ENCODE peak calls at places on chromosomes 7 and 10, in seven cellular contexts. I is IMR-90, S is GM10248, Y is progenitor cell of endocrine pancreas, N is AG10803, V is neural progenitor cell, G is pancreas. Z is an unnamed sample.

GRCh38 chr7:104772405-104772821 is 241.6 kb upstream of the KMT2E start:
- DNase-seq in G (no peak), Y (no peak), I (no peak), V (peak), N (no peak), S (no peak), Z (no peak)

GRCh38 chr7:139915864-139916716 is 87.0 kb downstream of the TBXAS1 start:
- DNase-seq in G (peak), Y (no peak), V (no peak), S (peak), N (peak), I (peak), Z (peak)

GRCh38 chr10:90398551-90398950 is 459.3 kb downstream of the HTR7 start:
- DNase-seq in S (no peak), V (no peak), I (peak), Y (no peak), N (no peak), G (no peak), Z (no peak)

GRCh38 chr10:17644485-17644964 is 574 bp downstream of the STAM start:
- DNase-seq in I (peak), Y (no peak), G (peak), V (no peak), S (peak), N (peak), Z (no peak)

GRCh38 chr7:129423700-129424410 is 10.4 kb upstream of the STRIP2 start:
- DNase-seq in N (no peak), S (no peak), G (no peak), I (peak), Y (no peak), V (no peak), Z (no peak)

GRCh38 chr7:20114463-20114862 is 102.7 kb downstream of the MACC1 start:
- DNase-seq in I (no peak), G (no peak), Y (no peak), N (peak), V (peak), S (peak), Z (peak)

GRCh38 chr10:33136781-33137180 is 178.8 kb upstream of the ITGB1 start:
- DNase-seq in V (no peak), I (peak), G (no peak), N (peak), S (no peak), Y (no peak), Z (no peak)

GRCh38 chr7:21617916-21618390 is 75.1 kb downstream of the DNAH11 start:
- DNase-seq in V (no peak), G (peak), I (peak), N (peak), Y (no peak), S (no peak), Z (no peak)

GRCh38 chr7:150663802-150664494 is 21.6 kb upstream of the GIMAP2 start:
- DNase-seq in G (no peak), Y (no peak), I (no peak), V (no peak), N (no peak), S (no peak), Z (no peak)

GRCh38 chr7:158861936-158862704 is 5.8 kb downstream of the DYNC2I1 start:
- DNase-seq in Y (no peak), I (no peak), G (no peak), V (no peak), N (no peak), S (no peak), Z (no peak)
- TF ChIP-seq CTCF in Y (no peak), I (no peak), G (no peak), V (no peak), N (no peak), S (no peak), Z (no peak)

GRCh38 chr7:114085592-114086490 is 167.0 kb upstream of the PPP1R3A start:
- DNase-seq in G (peak), Y (peak), S (peak), V (peak), N (peak), I (peak), Z (peak)
- TF ChIP-seq CTCF in G (no peak), Y (no peak), S (no peak), V (no peak), N (no peak), I (no peak), Z (no peak)

GRCh38 chr10:117710181-117710798 is 167.7 kb downstream of the EMX2 start:
- DNase-seq in V (no peak), S (no peak), N (no peak), I (no peak), Y (no peak), G (no peak), Z (no peak)
- TF ChIP-seq CTCF in V (peak), S (no peak), N (peak), I (no peak), Y (no peak), G (no peak), Z (no peak)

GRCh38 chr10:88728107-88728763 is 22.2 kb downstream of the LIPK start:
- DNase-seq in V (peak), N (no peak), G (no peak), S (no peak), I (no peak), Y (no peak), Z (peak)
- TF ChIP-seq CTCF in V (peak), N (peak), G (no peak), S (no peak), I (peak), Y (peak), Z (peak)

DNA sequence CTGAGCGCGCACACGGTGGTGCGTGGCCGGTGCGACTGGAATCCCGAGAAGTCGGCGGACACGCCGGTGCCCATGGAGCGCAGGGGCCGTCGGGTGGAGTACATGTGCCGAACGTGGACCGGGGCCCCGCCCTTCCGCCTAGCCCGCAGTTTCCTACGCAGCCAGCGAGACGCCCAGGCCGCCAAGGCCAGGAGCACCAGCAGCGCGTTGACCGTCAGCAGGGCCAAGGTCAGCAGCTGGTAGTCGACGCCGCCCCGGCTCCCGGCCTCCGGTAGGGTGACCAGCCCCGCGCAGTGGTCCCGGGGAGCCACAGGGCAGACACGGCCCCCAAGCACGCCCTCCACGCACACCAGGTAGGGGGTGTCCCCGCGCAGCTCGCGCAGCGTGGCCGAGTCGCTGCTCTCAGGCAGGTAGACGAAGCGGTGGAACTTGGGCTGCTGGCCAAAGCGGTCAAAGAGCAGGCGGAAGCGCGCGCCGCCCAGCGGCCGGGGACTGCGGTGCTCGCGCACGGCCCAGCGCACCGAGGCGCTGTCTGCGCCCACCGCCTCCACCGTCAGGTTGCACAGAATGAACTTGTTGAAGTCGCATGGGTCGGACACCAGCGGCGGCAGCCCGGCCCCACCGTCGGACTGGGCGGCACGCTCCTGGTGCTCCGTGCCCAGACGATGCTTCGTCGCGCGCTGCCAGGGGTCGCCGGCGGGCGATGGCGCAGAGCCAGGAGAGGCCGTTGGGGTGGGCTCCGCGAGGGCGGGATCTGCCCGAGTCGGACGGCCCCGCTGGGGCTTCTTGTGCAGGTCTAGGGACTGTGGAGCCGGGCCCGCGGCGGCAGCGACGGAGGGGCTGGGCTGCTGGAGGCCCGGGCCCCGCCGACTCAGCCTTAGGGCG is 2.2 kb downstream of the TRIL start:
- DNase-seq in I (peak), Y (peak), G (peak), S (peak), N (no peak), V (peak), Z (peak)
- TF ChIP-seq CTCF in I (peak), Y (peak), G (peak), S (peak), N (peak), V (peak), Z (peak)

DNA sequence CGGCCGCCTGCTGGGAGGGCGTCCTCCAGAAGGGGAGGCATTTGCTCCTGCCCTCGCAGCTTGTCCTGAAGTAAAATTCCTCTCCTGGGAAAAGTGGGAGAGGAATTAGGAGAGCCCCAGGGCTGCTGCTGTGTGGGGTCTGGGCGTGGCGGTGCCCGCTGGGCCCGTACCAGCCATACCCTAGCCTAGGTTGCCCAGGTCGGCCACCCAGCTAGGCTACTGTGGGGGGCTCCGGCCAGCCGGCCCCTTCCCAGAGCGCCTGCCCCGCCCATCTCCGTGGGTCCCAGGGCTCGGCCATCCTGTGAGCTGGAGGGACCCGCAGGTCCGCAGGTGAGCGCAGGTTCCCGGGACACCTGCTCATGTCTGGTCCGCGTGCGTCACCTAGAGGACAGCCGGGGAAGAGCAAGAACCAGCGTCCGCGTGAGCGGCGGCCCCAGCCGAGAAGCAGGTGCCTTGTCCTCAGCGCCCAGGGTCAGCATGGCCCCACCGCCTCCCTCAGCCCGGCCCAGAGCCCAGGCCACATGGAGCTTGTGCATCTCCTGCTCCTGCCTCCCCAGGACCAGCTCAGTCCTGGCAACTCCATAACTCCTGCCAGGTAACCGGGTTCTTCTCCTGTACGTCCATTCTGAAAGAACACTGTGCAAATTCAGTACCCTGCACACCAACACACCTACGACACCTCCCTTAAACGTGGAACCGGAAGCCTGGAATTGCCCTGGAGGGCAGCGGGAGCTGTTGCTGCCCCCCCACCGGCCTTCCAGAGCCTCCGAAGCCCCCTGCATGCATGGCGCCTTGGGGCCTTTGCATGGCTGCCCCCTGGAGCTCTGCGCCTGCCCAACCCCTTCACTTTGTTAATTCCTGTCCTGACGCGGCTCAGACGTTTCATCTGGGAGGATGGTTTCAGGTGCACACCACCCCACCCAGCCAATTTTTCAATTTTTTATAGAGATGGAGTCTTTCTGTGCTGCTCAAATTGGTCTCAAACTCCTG is 22.8 kb upstream of the FOXL3 start:
- DNase-seq in G (peak), I (no peak), N (no peak), S (no peak), Y (no peak), V (peak), Z (no peak)
- TF ChIP-seq CTCF in G (peak), I (peak), N (peak), S (no peak), Y (peak), V (peak), Z (peak)

GRCh38 chr7:81770823-81771222 is 976 bp upstream of the HGF start:
- DNase-seq in S (no peak), G (no peak), N (no peak), I (no peak), Y (no peak), V (no peak), Z (no peak)

GRCh38 chr7:81768951-81769778 is 682 bp downstream of the HGF start:
- DNase-seq in N (no peak), Y (no peak), I (peak), G (no peak), S (no peak), V (no peak), Z (no peak)

GRCh38 chr7:81767883-81768282 is 2.0 kb downstream of the HGF start:
- DNase-seq in Y (no peak), N (peak), I (peak), S (no peak), V (no peak), G (no peak), Z (no peak)

GRCh38 chr7:81774496-81774895 is 4.6 kb upstream of the HGF start:
- DNase-seq in G (no peak), I (peak), Y (no peak), N (no peak), V (no peak), S (no peak), Z (no peak)

GRCh38 chr7:81769891-81770818 is at the start of gene HGF:
- DNase-seq in V (peak), N (peak), G (peak), I (peak), Y (no peak), S (no peak), Z (no peak)
- TF ChIP-seq CTCF in V (no peak), N (peak), G (no peak), I (peak), Y (no peak), S (no peak), Z (no peak)